ENCODE peak calls at places on chromosomes 7 and 10, in nine cellular contexts. V, G, C, D, S, P, F, R and O are unnamed samples.
A peak's percentile ranks its signal among the peaks of the same experiment; 100 is the strongest.

GRCh38 chr10:98135222-98135899 is 904 bp downstream of the R3HCC1L start:
- DNase-seq in V (peak; percentile 24), G (no peak), C (no peak), D (no peak), S (peak; percentile 39), P (no peak), F (no peak), R (no peak), O (no peak)

GRCh38 chr10:118911361-118911760 is 118.2 kb upstream of the NANOS1 start:
- DNase-seq in V (no peak), G (no peak), C (no peak), D (no peak), S (no peak), P (no peak), F (no peak), R (no peak), O (no peak)

GRCh38 chr7:81691199-81691821 is 78.5 kb downstream of the HGF start:
- DNase-seq in V (no peak), G (no peak), C (no peak), D (no peak), S (no peak), P (no peak), F (no peak), R (no peak), O (no peak)

GRCh38 chr10:89371987-89372386 is 5.9 kb upstream of the IFIT1B start:
- DNase-seq in V (no peak), G (no peak), C (no peak), D (no peak), S (no peak), P (no peak), F (no peak), R (no peak), O (no peak)

GRCh38 chr7:155398944-155399343 is 59.0 kb upstream of the EN2 start:
- DNase-seq in V (no peak), G (no peak), C (no peak), D (peak; percentile 15), S (no peak), P (no peak), F (peak; percentile 79), R (no peak), O (no peak)

GRCh38 chr7:28627263-28627653 is 214.9 kb downstream of the CREB5 start:
- DNase-seq in V (no peak), G (no peak), C (no peak), D (no peak), S (no peak), P (no peak), F (no peak), R (no peak), O (no peak)

GRCh38 chr7:157565201-157565626 is 228.4 kb downstream of the DNAJB6 start:
- DNase-seq in V (no peak), G (no peak), C (no peak), D (no peak), S (no peak), P (no peak), F (peak; percentile 64), R (no peak), O (no peak)

GRCh38 chr10:34104829-34105572 is 710.1 kb downstream of the PARD3 start:
- DNase-seq in V (no peak), G (no peak), C (no peak), D (no peak), S (no peak), P (no peak), F (no peak), R (no peak), O (no peak)

GRCh38 chr10:10223129-10223528 is 794.5 kb upstream of the CELF2 start:
- DNase-seq in V (no peak), G (no peak), C (no peak), D (no peak), S (no peak), P (no peak), F (no peak), R (no peak), O (no peak)

GRCh38 chr7:44750921-44751571 is 2.4 kb downstream of the ZMIZ2 start:
- DNase-seq in V (no peak), G (no peak), C (no peak), D (no peak), S (no peak), P (peak; percentile 12), F (no peak), R (no peak), O (no peak)

GRCh38 chr7:30855936-30856335 is 55.7 kb upstream of the AQP1 start:
- DNase-seq in V (no peak), G (no peak), C (no peak), D (no peak), S (no peak), P (no peak), F (no peak), R (no peak), O (no peak)

GRCh38 chr10:80472234-80473095 is 18.4 kb downstream of the TSPAN14 start:
- DNase-seq in V (no peak), G (no peak), C (peak; percentile 72), D (no peak), S (no peak), P (no peak), F (no peak), R (no peak), O (peak; percentile 12)

GRCh38 chr7:44735403-44736165 is 13.1 kb upstream of the ZMIZ2 start:
- DNase-seq in V (no peak), G (no peak), C (peak; percentile 90), D (no peak), S (no peak), P (no peak), F (peak; percentile 10), R (no peak), O (no peak)

GRCh38 chr7:123120286-123120685 is 79.5 kb downstream of the SLC13A1 start:
- DNase-seq in V (no peak), G (no peak), C (no peak), D (no peak), S (no peak), P (no peak), F (no peak), R (no peak), O (no peak)

GRCh38 chr7:1741246-1741645 is 71.2 kb downstream of the ELFN1 start:
- DNase-seq in V (peak; percentile 10), G (no peak), C (no peak), D (no peak), S (no peak), P (no peak), F (no peak), R (no peak), O (no peak)

GRCh38 chr7:50449881-50450690 is at the start of gene FIGNL1:
- DNase-seq in V (peak; percentile 85), G (no peak), C (peak; percentile 17), D (peak; percentile 91), S (peak; percentile 70), P (peak; percentile 65), F (peak; percentile 92), R (peak; percentile 52), O (no peak)

GRCh38 chr7:130084037-130084875 is 13.9 kb downstream of the KLHDC10 start:
- DNase-seq in V (no peak), G (no peak), C (no peak), D (no peak), S (no peak), P (no peak), F (no peak), R (no peak), O (no peak)

GRCh38 chr10:36336315-36336714 is 694.2 kb upstream of the FZD8 start:
- DNase-seq in V (no peak), G (no peak), C (no peak), D (no peak), S (no peak), P (no peak), F (no peak), R (no peak), O (no peak)

GRCh38 chr10:124285587-124286527 is 132.9 kb downstream of the OAT start:
- DNase-seq in V (no peak), G (no peak), C (no peak), D (no peak), S (peak; percentile 24), P (no peak), F (peak; percentile 62), R (no peak), O (peak; percentile 62)

GRCh38 chr7:20114463-20114862 is 102.7 kb downstream of the MACC1 start:
- DNase-seq in V (no peak), G (no peak), C (no peak), D (no peak), S (no peak), P (no peak), F (no peak), R (peak; percentile 1), O (no peak)

GRCh38 chr10:80465839-80466590 is 11.9 kb downstream of the TSPAN14 start:
- DNase-seq in V (no peak), G (no peak), C (no peak), D (no peak), S (no peak), P (peak; percentile 33), F (no peak), R (no peak), O (no peak)

GRCh38 chr10:59877191-59877671 is 29.1 kb downstream of the CCDC6 start:
- DNase-seq in V (no peak), G (no peak), C (no peak), D (no peak), S (no peak), P (no peak), F (no peak), R (no peak), O (no peak)

GRCh38 chr10:52533986-52534385 is 219.9 kb downstream of the DKK1 start:
- DNase-seq in V (no peak), G (no peak), C (no peak), D (no peak), S (no peak), P (no peak), F (no peak), R (no peak), O (no peak)

GRCh38 chr7:48097511-48098231 is 8.6 kb downstream of the UPP1 start:
- DNase-seq in V (no peak), G (no peak), C (no peak), D (no peak), S (no peak), P (no peak), F (no peak), R (no peak), O (no peak)

GRCh38 chr10:107727762-107728317 is 563.3 kb upstream of the SORCS1 start:
- DNase-seq in V (no peak), G (no peak), C (no peak), D (no peak), S (no peak), P (no peak), F (no peak), R (no peak), O (no peak)

GRCh38 chr10:16011548-16011947 is 151.2 kb upstream of the MINDY3 start:
- DNase-seq in V (no peak), G (no peak), C (no peak), D (no peak), S (no peak), P (no peak), F (no peak), R (no peak), O (no peak)

GRCh38 chr7:88218836-88219605 is 817 bp downstream of the SRI start:
- DNase-seq in V (peak; percentile 48), G (no peak), C (peak; percentile 14), D (peak; percentile 66), S (peak; percentile 81), P (peak; percentile 2), F (peak; percentile 86), R (peak; percentile 20), O (no peak)

GRCh38 chr7:135299245-135299644 is 65.6 kb downstream of the STRA8 start:
- DNase-seq in V (no peak), G (no peak), C (no peak), D (no peak), S (no peak), P (no peak), F (no peak), R (no peak), O (no peak)

GRCh38 chr7:2019693-2020511 is 212.8 kb downstream of the MAD1L1 start:
- DNase-seq in V (peak; percentile 84), G (no peak), C (peak; percentile 92), D (peak; percentile 89), S (peak; percentile 51), P (peak; percentile 18), F (peak; percentile 95), R (no peak), O (peak; percentile 92)

GRCh38 chr7:102439963-102440795 is 6.8 kb downstream of the ORAI2 start:
- DNase-seq in V (peak; percentile 75), G (no peak), C (peak; percentile 70), D (peak; percentile 75), S (no peak), P (no peak), F (peak; percentile 89), R (no peak), O (no peak)

GRCh38 chr7:71377469-71377868 is 245.5 kb downstream of the GALNT17 start:
- DNase-seq in V (no peak), G (no peak), C (no peak), D (no peak), S (no peak), P (no peak), F (no peak), R (no peak), O (no peak)